ENCODE peak calls at places on chromosomes 13 and 19, in four cellular contexts. C is endothelial cell, X is IMR-90, E is amygdala. V is an unnamed sample.

GRCh38 chr13:105370011-105370645 is 1165.3 kb downstream of the EFNB2 start:
- DNase-seq in X (no peak), C (no peak), E (no peak), V (no peak)

GRCh38 chr13:49711218-49711863 is 20.1 kb upstream of the EBPL start:
- DNase-seq in X (peak; percentile 96), E (no peak), C (no peak), V (no peak)

GRCh38 chr13:28541966-28542365 is 47.0 kb upstream of the FLT1 start:
- DNase-seq in X (no peak), C (no peak), E (no peak), V (no peak)

GRCh38 chr13:79549355-79550106 is 68.6 kb downstream of the NDFIP2 start:
- DNase-seq in E (no peak), X (peak; percentile 38), C (no peak), V (no peak)

GRCh38 chr13:45928843-45929242 is 77.3 kb upstream of the SIAH3 start:
- DNase-seq in C (no peak), X (no peak), E (no peak), V (no peak)

GRCh38 chr19:5738423-5738822 is 18.0 kb downstream of the CATSPERD start:
- DNase-seq in X (no peak), C (no peak), E (no peak), V (no peak)

GRCh38 chr19:37867831-37868230 is 38.6 kb downstream of the WDR87 start:
- DNase-seq in E (no peak), X (peak; percentile 82), C (no peak), V (no peak)

GRCh38 chr19:27776524-27776923 is 1436.4 kb downstream of the UQCRFS1 start:
- DNase-seq in X (no peak), E (no peak), C (no peak), V (no peak)

GRCh38 chr19:29671393-29672076 is 6.3 kb downstream of the PLEKHF1 start:
- DNase-seq in E (no peak), X (no peak), C (no peak), V (no peak)

GRCh38 chr19:31338069-31338767 is 11.0 kb downstream of the TSHZ3 start:
- DNase-seq in E (no peak), C (peak; percentile 68), X (peak; percentile 85), V (no peak)

GRCh38 chr13:93745884-93746283 is 519.3 kb downstream of the GPC6 start:
- DNase-seq in C (no peak), E (no peak), X (peak; percentile 74), V (no peak)

GRCh38 chr13:70324519-70324918 is 216.3 kb upstream of the KLHL1 start:
- DNase-seq in C (no peak), X (no peak), E (no peak), V (no peak)

GRCh38 chr13:39835253-39835652 is 179.8 kb downstream of the COG6 start:
- DNase-seq in E (no peak), X (no peak), C (no peak), V (no peak)

GRCh38 chr19:10006335-10006708 is 4.0 kb downstream of the COL5A3 start:
- DNase-seq in C (no peak), E (no peak), X (peak; percentile 72), V (no peak)

GRCh38 chr13:30616927-30617314 is 799 bp upstream of the USPL1 start:
- DNase-seq in E (peak; percentile 68), C (peak; percentile 47), X (peak; percentile 89), V (peak; percentile 64)

GRCh38 chr13:73961181-73961580 is 173.0 kb downstream of the KLF12 start:
- DNase-seq in X (no peak), E (no peak), C (no peak), V (no peak)

GRCh38 chr19:16340092-16340491 is 15.5 kb downstream of the KLF2 start:
- DNase-seq in E (no peak), C (no peak), X (peak; percentile 61), V (no peak)

GRCh38 chr13:109160357-109160756 is 530.9 kb downstream of the MYO16 start:
- DNase-seq in C (no peak), X (no peak), E (no peak), V (no peak)

GRCh38 chr19:43624933-43625332 is 5.5 kb upstream of the ZNF428 start:
- DNase-seq in X (peak; percentile 8), E (no peak), C (peak; percentile 88), V (peak; percentile 21)

GRCh38 chr19:676343-677105 is at the start of gene FSTL3:
- DNase-seq in E (no peak), C (no peak), X (no peak), V (no peak)

GRCh38 chr19:38047641-38048040 is 140.6 kb downstream of the SIPA1L3 start:
- DNase-seq in X (no peak), C (no peak), E (no peak), V (no peak)

GRCh38 chr13:100724568-100724967 is 50.0 kb upstream of the TMTC4 start:
- DNase-seq in C (no peak), X (no peak), E (no peak), V (no peak)

GRCh38 chr13:95216182-95216581 is 85.1 kb downstream of the ABCC4 start:
- DNase-seq in E (no peak), X (no peak), C (no peak), V (no peak)